ENCODE peak calls at places on chromosomes 16 and 17, in seven cellular contexts. One of them, this sample, is unnamed.

GRCh38 chr17:59558953-59559352 is 6.5 kb upstream of the DHX40 start:
- DNase-seq in activated CD8-positive, alpha-beta memory T cell treated with anti-CD3 and anti-CD28 coated beads, Interleukin-2, amount 50 U/mL, for 48 hours: no peak
- DNase-seq in NCI-H2107: no peak
- DNase-seq in sciatic nerve: no peak
- DNase-seq in NCI-H1436 treated with DMSO at 0.1 percent for 48 hours: no peak
- DNase-seq in T-helper 1 cell: no peak
- DNase-seq in AG04450: no peak
- DNase-seq in this sample: no peak

GRCh38 chr17:62781356-62781755 is 26.8 kb downstream of the MARCHF10 start:
- DNase-seq in activated CD8-positive, alpha-beta memory T cell treated with anti-CD3 and anti-CD28 coated beads, Interleukin-2, amount 50 U/mL, for 48 hours: no peak
- DNase-seq in NCI-H2107: peak
- DNase-seq in sciatic nerve: no peak
- DNase-seq in NCI-H1436 treated with DMSO at 0.1 percent for 48 hours: no peak
- DNase-seq in T-helper 1 cell: no peak
- DNase-seq in AG04450: no peak
- DNase-seq in this sample: no peak

GRCh38 chr17:77445908-77446535 is 305.3 kb downstream of the SEC14L1 start:
- DNase-seq in activated CD8-positive, alpha-beta memory T cell treated with anti-CD3 and anti-CD28 coated beads, Interleukin-2, amount 50 U/mL, for 48 hours: peak
- DNase-seq in NCI-H2107: no peak
- DNase-seq in sciatic nerve: no peak
- DNase-seq in NCI-H1436 treated with DMSO at 0.1 percent for 48 hours: no peak
- DNase-seq in T-helper 1 cell: peak
- DNase-seq in AG04450: no peak
- DNase-seq in this sample: no peak

GRCh38 chr16:27405546-27406451 is 3.8 kb downstream of the IL21R start:
- DNase-seq in activated CD8-positive, alpha-beta memory T cell treated with anti-CD3 and anti-CD28 coated beads, Interleukin-2, amount 50 U/mL, for 48 hours: peak
- DNase-seq in NCI-H2107: no peak
- DNase-seq in sciatic nerve: no peak
- DNase-seq in NCI-H1436 treated with DMSO at 0.1 percent for 48 hours: no peak
- DNase-seq in T-helper 1 cell: no peak
- DNase-seq in AG04450: no peak
- DNase-seq in this sample: no peak

GRCh38 chr16:22924492-22924891 is 110.5 kb downstream of the HS3ST2 start:
- DNase-seq in activated CD8-positive, alpha-beta memory T cell treated with anti-CD3 and anti-CD28 coated beads, Interleukin-2, amount 50 U/mL, for 48 hours: no peak
- DNase-seq in NCI-H2107: no peak
- DNase-seq in sciatic nerve: no peak
- DNase-seq in NCI-H1436 treated with DMSO at 0.1 percent for 48 hours: no peak
- DNase-seq in T-helper 1 cell: no peak
- DNase-seq in AG04450: no peak
- DNase-seq in this sample: no peak

GRCh38 chr16:65543781-65544740 is 422.2 kb upstream of the CDH11 start:
- DNase-seq in activated CD8-positive, alpha-beta memory T cell treated with anti-CD3 and anti-CD28 coated beads, Interleukin-2, amount 50 U/mL, for 48 hours: no peak
- DNase-seq in NCI-H2107: no peak
- DNase-seq in sciatic nerve: no peak
- DNase-seq in NCI-H1436 treated with DMSO at 0.1 percent for 48 hours: no peak
- DNase-seq in T-helper 1 cell: no peak
- DNase-seq in AG04450: no peak
- DNase-seq in this sample: no peak

GRCh38 chr16:381788-382717 is at the start of gene PGAP6:
- DNase-seq in activated CD8-positive, alpha-beta memory T cell treated with anti-CD3 and anti-CD28 coated beads, Interleukin-2, amount 50 U/mL, for 48 hours: peak
- DNase-seq in NCI-H2107: peak
- DNase-seq in sciatic nerve: peak
- DNase-seq in NCI-H1436 treated with DMSO at 0.1 percent for 48 hours: no peak
- DNase-seq in T-helper 1 cell: peak
- DNase-seq in AG04450: no peak
- DNase-seq in this sample: peak

GRCh38 chr16:84827131-84827574 is 7.4 kb downstream of the CRISPLD2 start:
- DNase-seq in activated CD8-positive, alpha-beta memory T cell treated with anti-CD3 and anti-CD28 coated beads, Interleukin-2, amount 50 U/mL, for 48 hours: no peak
- DNase-seq in NCI-H2107: no peak
- DNase-seq in sciatic nerve: no peak
- DNase-seq in NCI-H1436 treated with DMSO at 0.1 percent for 48 hours: no peak
- DNase-seq in T-helper 1 cell: no peak
- DNase-seq in AG04450: no peak
- DNase-seq in this sample: no peak

GRCh38 chr17:81013642-81014041 is 21.3 kb upstream of the BAIAP2 start:
- DNase-seq in activated CD8-positive, alpha-beta memory T cell treated with anti-CD3 and anti-CD28 coated beads, Interleukin-2, amount 50 U/mL, for 48 hours: no peak
- DNase-seq in NCI-H2107: no peak
- DNase-seq in sciatic nerve: no peak
- DNase-seq in NCI-H1436 treated with DMSO at 0.1 percent for 48 hours: no peak
- DNase-seq in T-helper 1 cell: no peak
- DNase-seq in AG04450: no peak
- DNase-seq in this sample: no peak

GRCh38 chr16:26816885-26817571 is 249.7 kb upstream of the C16orf82 start:
- DNase-seq in activated CD8-positive, alpha-beta memory T cell treated with anti-CD3 and anti-CD28 coated beads, Interleukin-2, amount 50 U/mL, for 48 hours: no peak
- DNase-seq in NCI-H2107: no peak
- DNase-seq in sciatic nerve: no peak
- DNase-seq in NCI-H1436 treated with DMSO at 0.1 percent for 48 hours: no peak
- DNase-seq in T-helper 1 cell: no peak
- DNase-seq in AG04450: peak
- DNase-seq in this sample: no peak

GRCh38 chr17:43673516-43674323 is 12.0 kb upstream of the MEOX1 start:
- DNase-seq in activated CD8-positive, alpha-beta memory T cell treated with anti-CD3 and anti-CD28 coated beads, Interleukin-2, amount 50 U/mL, for 48 hours: peak
- DNase-seq in NCI-H2107: peak
- DNase-seq in sciatic nerve: peak
- DNase-seq in NCI-H1436 treated with DMSO at 0.1 percent for 48 hours: peak
- DNase-seq in T-helper 1 cell: peak
- DNase-seq in AG04450: no peak
- DNase-seq in this sample: peak

GRCh38 chr17:46977348-46977747 is 1.7 kb downstream of the RPRML start:
- DNase-seq in activated CD8-positive, alpha-beta memory T cell treated with anti-CD3 and anti-CD28 coated beads, Interleukin-2, amount 50 U/mL, for 48 hours: no peak
- DNase-seq in NCI-H2107: no peak
- DNase-seq in sciatic nerve: peak
- DNase-seq in NCI-H1436 treated with DMSO at 0.1 percent for 48 hours: no peak
- DNase-seq in T-helper 1 cell: no peak
- DNase-seq in AG04450: no peak
- DNase-seq in this sample: no peak

GRCh38 chr17:12664894-12665262 is 812 bp upstream of the MYOCD start:
- DNase-seq in activated CD8-positive, alpha-beta memory T cell treated with anti-CD3 and anti-CD28 coated beads, Interleukin-2, amount 50 U/mL, for 48 hours: no peak
- DNase-seq in NCI-H2107: no peak
- DNase-seq in sciatic nerve: no peak
- DNase-seq in NCI-H1436 treated with DMSO at 0.1 percent for 48 hours: no peak
- DNase-seq in T-helper 1 cell: no peak
- DNase-seq in AG04450: no peak
- DNase-seq in this sample: no peak

GRCh38 chr16:75263963-75264445 is 12.6 kb upstream of the BCAR1 start:
- DNase-seq in activated CD8-positive, alpha-beta memory T cell treated with anti-CD3 and anti-CD28 coated beads, Interleukin-2, amount 50 U/mL, for 48 hours: no peak
- DNase-seq in NCI-H2107: no peak
- DNase-seq in sciatic nerve: peak
- DNase-seq in NCI-H1436 treated with DMSO at 0.1 percent for 48 hours: no peak
- DNase-seq in T-helper 1 cell: no peak
- DNase-seq in AG04450: no peak
- DNase-seq in this sample: no peak

GRCh38 chr17:73011016-73011486 is 81.4 kb downstream of the SLC39A11 start:
- DNase-seq in activated CD8-positive, alpha-beta memory T cell treated with anti-CD3 and anti-CD28 coated beads, Interleukin-2, amount 50 U/mL, for 48 hours: no peak
- DNase-seq in NCI-H2107: no peak
- DNase-seq in sciatic nerve: no peak
- DNase-seq in NCI-H1436 treated with DMSO at 0.1 percent for 48 hours: no peak
- DNase-seq in T-helper 1 cell: no peak
- DNase-seq in AG04450: no peak
- DNase-seq in this sample: no peak

GRCh38 chr16:35391328-35391727 is 1931.9 kb downstream of the TP53TG3F start:
- DNase-seq in activated CD8-positive, alpha-beta memory T cell treated with anti-CD3 and anti-CD28 coated beads, Interleukin-2, amount 50 U/mL, for 48 hours: peak
- DNase-seq in NCI-H2107: peak
- DNase-seq in sciatic nerve: no peak
- DNase-seq in NCI-H1436 treated with DMSO at 0.1 percent for 48 hours: no peak
- DNase-seq in T-helper 1 cell: no peak
- DNase-seq in AG04450: no peak
- DNase-seq in this sample: peak

GRCh38 chr17:58564971-58565370 is 50.5 kb upstream of the MTMR4 start:
- DNase-seq in activated CD8-positive, alpha-beta memory T cell treated with anti-CD3 and anti-CD28 coated beads, Interleukin-2, amount 50 U/mL, for 48 hours: no peak
- DNase-seq in NCI-H2107: no peak
- DNase-seq in sciatic nerve: no peak
- DNase-seq in NCI-H1436 treated with DMSO at 0.1 percent for 48 hours: no peak
- DNase-seq in T-helper 1 cell: no peak
- DNase-seq in AG04450: no peak
- DNase-seq in this sample: no peak

GRCh38 chr17:965311-965989 is 14.1 kb downstream of the NXN start:
- DNase-seq in activated CD8-positive, alpha-beta memory T cell treated with anti-CD3 and anti-CD28 coated beads, Interleukin-2, amount 50 U/mL, for 48 hours: no peak
- DNase-seq in NCI-H2107: no peak
- DNase-seq in sciatic nerve: no peak
- DNase-seq in NCI-H1436 treated with DMSO at 0.1 percent for 48 hours: no peak
- DNase-seq in T-helper 1 cell: no peak
- DNase-seq in AG04450: no peak
- DNase-seq in this sample: no peak

GRCh38 chr16:59210955-59211541 is 476.9 kb upstream of the GOT2 start:
- DNase-seq in activated CD8-positive, alpha-beta memory T cell treated with anti-CD3 and anti-CD28 coated beads, Interleukin-2, amount 50 U/mL, for 48 hours: no peak
- DNase-seq in NCI-H2107: no peak
- DNase-seq in sciatic nerve: no peak
- DNase-seq in NCI-H1436 treated with DMSO at 0.1 percent for 48 hours: no peak
- DNase-seq in T-helper 1 cell: no peak
- DNase-seq in AG04450: no peak
- DNase-seq in this sample: no peak

GRCh38 chr16:20507280-20507679 is 56.0 kb downstream of the ACSM2A start:
- DNase-seq in activated CD8-positive, alpha-beta memory T cell treated with anti-CD3 and anti-CD28 coated beads, Interleukin-2, amount 50 U/mL, for 48 hours: no peak
- DNase-seq in NCI-H2107: no peak
- DNase-seq in sciatic nerve: no peak
- DNase-seq in NCI-H1436 treated with DMSO at 0.1 percent for 48 hours: no peak
- DNase-seq in T-helper 1 cell: no peak
- DNase-seq in AG04450: no peak
- DNase-seq in this sample: no peak

GRCh38 chr17:55784666-55785065 is 33.8 kb downstream of the PCTP start:
- DNase-seq in activated CD8-positive, alpha-beta memory T cell treated with anti-CD3 and anti-CD28 coated beads, Interleukin-2, amount 50 U/mL, for 48 hours: no peak
- DNase-seq in NCI-H2107: no peak
- DNase-seq in sciatic nerve: no peak
- DNase-seq in NCI-H1436 treated with DMSO at 0.1 percent for 48 hours: no peak
- DNase-seq in T-helper 1 cell: no peak
- DNase-seq in AG04450: no peak
- DNase-seq in this sample: no peak

GRCh38 chr16:79645701-79646100 is 45.2 kb upstream of the MAF start:
- DNase-seq in activated CD8-positive, alpha-beta memory T cell treated with anti-CD3 and anti-CD28 coated beads, Interleukin-2, amount 50 U/mL, for 48 hours: no peak
- DNase-seq in NCI-H2107: no peak
- DNase-seq in sciatic nerve: no peak
- DNase-seq in NCI-H1436 treated with DMSO at 0.1 percent for 48 hours: no peak
- DNase-seq in T-helper 1 cell: no peak
- DNase-seq in AG04450: no peak
- DNase-seq in this sample: no peak

GRCh38 chr17:69508814-69509213 is 94.3 kb downstream of the MAP2K6 start:
- DNase-seq in activated CD8-positive, alpha-beta memory T cell treated with anti-CD3 and anti-CD28 coated beads, Interleukin-2, amount 50 U/mL, for 48 hours: no peak
- DNase-seq in NCI-H2107: no peak
- DNase-seq in sciatic nerve: no peak
- DNase-seq in NCI-H1436 treated with DMSO at 0.1 percent for 48 hours: no peak
- DNase-seq in T-helper 1 cell: no peak
- DNase-seq in AG04450: no peak
- DNase-seq in this sample: no peak

GRCh38 chr17:379531-380200 is 27.1 kb upstream of the RPH3AL start:
- DNase-seq in activated CD8-positive, alpha-beta memory T cell treated with anti-CD3 and anti-CD28 coated beads, Interleukin-2, amount 50 U/mL, for 48 hours: no peak
- DNase-seq in NCI-H2107: no peak
- DNase-seq in sciatic nerve: no peak
- DNase-seq in NCI-H1436 treated with DMSO at 0.1 percent for 48 hours: peak
- DNase-seq in T-helper 1 cell: no peak
- DNase-seq in AG04450: no peak
- DNase-seq in this sample: no peak

GRCh38 chr17:33292184-33292980 is 713 bp downstream of the ASIC2 start:
- DNase-seq in activated CD8-positive, alpha-beta memory T cell treated with anti-CD3 and anti-CD28 coated beads, Interleukin-2, amount 50 U/mL, for 48 hours: no peak
- DNase-seq in NCI-H2107: no peak
- DNase-seq in sciatic nerve: no peak
- DNase-seq in NCI-H1436 treated with DMSO at 0.1 percent for 48 hours: no peak
- DNase-seq in T-helper 1 cell: no peak
- DNase-seq in AG04450: no peak
- DNase-seq in this sample: peak

GRCh38 chr17:15744885-15745284 is 12.8 kb downstream of the TBC1D26 start:
- DNase-seq in activated CD8-positive, alpha-beta memory T cell treated with anti-CD3 and anti-CD28 coated beads, Interleukin-2, amount 50 U/mL, for 48 hours: no peak
- DNase-seq in NCI-H2107: peak
- DNase-seq in sciatic nerve: no peak
- DNase-seq in NCI-H1436 treated with DMSO at 0.1 percent for 48 hours: peak
- DNase-seq in T-helper 1 cell: no peak
- DNase-seq in AG04450: no peak
- DNase-seq in this sample: no peak

GRCh38 chr17:36731806-36732205 is 130.4 kb downstream of the MRM1 start:
- DNase-seq in activated CD8-positive, alpha-beta memory T cell treated with anti-CD3 and anti-CD28 coated beads, Interleukin-2, amount 50 U/mL, for 48 hours: no peak
- DNase-seq in NCI-H2107: no peak
- DNase-seq in sciatic nerve: no peak
- DNase-seq in NCI-H1436 treated with DMSO at 0.1 percent for 48 hours: peak
- DNase-seq in T-helper 1 cell: no peak
- DNase-seq in AG04450: no peak
- DNase-seq in this sample: no peak

GRCh38 chr17:14123579-14124278 is 54.4 kb downstream of the COX10 start:
- DNase-seq in activated CD8-positive, alpha-beta memory T cell treated with anti-CD3 and anti-CD28 coated beads, Interleukin-2, amount 50 U/mL, for 48 hours: no peak
- DNase-seq in NCI-H2107: no peak
- DNase-seq in sciatic nerve: no peak
- DNase-seq in NCI-H1436 treated with DMSO at 0.1 percent for 48 hours: peak
- DNase-seq in T-helper 1 cell: no peak
- DNase-seq in AG04450: no peak
- DNase-seq in this sample: no peak

GRCh38 chr16:73025111-73025505 is 22.8 kb downstream of the ZFHX3 start:
- DNase-seq in activated CD8-positive, alpha-beta memory T cell treated with anti-CD3 and anti-CD28 coated beads, Interleukin-2, amount 50 U/mL, for 48 hours: no peak
- DNase-seq in NCI-H2107: no peak
- DNase-seq in sciatic nerve: peak
- DNase-seq in NCI-H1436 treated with DMSO at 0.1 percent for 48 hours: no peak
- DNase-seq in T-helper 1 cell: no peak
- DNase-seq in AG04450: no peak
- DNase-seq in this sample: no peak

GRCh38 chr17:819251-819650 is 37.1 kb downstream of the MRM3 start:
- DNase-seq in activated CD8-positive, alpha-beta memory T cell treated with anti-CD3 and anti-CD28 coated beads, Interleukin-2, amount 50 U/mL, for 48 hours: no peak
- DNase-seq in NCI-H2107: no peak
- DNase-seq in sciatic nerve: no peak
- DNase-seq in NCI-H1436 treated with DMSO at 0.1 percent for 48 hours: no peak
- DNase-seq in T-helper 1 cell: no peak
- DNase-seq in AG04450: no peak
- DNase-seq in this sample: no peak